ENCODE peak calls at places on chromosome 1, in ten cellular contexts. N is stimulated activated CD8-positive, alpha-beta memory T cell treated with anti-CD3 and anti-CD28 coated beads, Interleukin-15, amount 100 ng/mL, for 4 hours; C is T follicular helper cell; Z is ACHN; I is endothelial cell; E is fibroblast of gingiva; X is brain pericyte; S is NCI-H774; L is stimulated activated CD4-positive, alpha-beta T cell treated with anti-CD3 and anti-CD28 coated beads, Interleukin-15, amount 100 ng/mL, for 1 hour; K is mammary epithelial cell. Y is an unnamed sample.
A peak's percentile ranks its signal among the peaks of the same experiment; 100 is the strongest.

GRCh38 chr1:221478050-221478949 is 263.6 kb downstream of the DUSP10 start:
- DNase-seq in X (peak; percentile 59), Z (peak; percentile 86), L (peak; percentile 31), E (peak; percentile 80), S (peak; percentile 49), I (peak; percentile 22), K (peak; percentile 79), C (peak; percentile 18), N (peak; percentile 38), Y (no peak)

GRCh38 chr1:179493323-179493722 is 82.4 kb downstream of the NPHS2 start:
- DNase-seq in C (no peak), Z (no peak), K (no peak), I (no peak), E (no peak), L (no peak), X (no peak), S (no peak), N (no peak), Y (no peak)

GRCh38 chr1:65209005-65209885 is 61.2 kb downstream of the AK4 start:
- DNase-seq in Z (peak; percentile 56), X (no peak), L (no peak), K (peak; percentile 30), C (no peak), N (no peak), E (peak; percentile 38), S (peak; percentile 41), I (peak; percentile 44), Y (no peak)

GRCh38 chr1:17633654-17634053 is 94.2 kb downstream of the ARHGEF10L start:
- DNase-seq in E (peak; percentile 56), Z (peak; percentile 51), X (no peak), K (peak; percentile 82), C (no peak), S (no peak), L (no peak), I (no peak), N (no peak), Y (no peak)

GRCh38 chr1:33586795-33587194 is 114.3 kb downstream of the ZSCAN20 start:
- DNase-seq in C (no peak), X (no peak), E (no peak), L (no peak), K (no peak), S (no peak), Z (no peak), N (no peak), I (no peak), Y (no peak)

GRCh38 chr1:15036101-15036500 is 117.4 kb upstream of the TMEM51 start:
- DNase-seq in I (no peak), L (no peak), K (no peak), E (no peak), S (no peak), N (no peak), X (no peak), C (no peak), Z (no peak), Y (no peak)

GRCh38 chr1:229230136-229230892 is 40.6 kb upstream of the RAB4A start:
- DNase-seq in N (no peak), L (no peak), I (no peak), Z (no peak), S (peak; percentile 28), C (no peak), X (no peak), K (peak; percentile 31), E (no peak), Y (no peak)

GRCh38 chr1:35287807-35288640 is 19.5 kb downstream of the ZMYM4 start:
- DNase-seq in N (no peak), E (peak; percentile 77), Z (peak; percentile 8), I (no peak), S (no peak), L (no peak), C (no peak), K (peak; percentile 60), X (no peak), Y (no peak)